ENCODE peak calls at places on chromosomes 3 and 15, in five cellular contexts. N is choroid plexus epithelial cell; J is tibial nerve; D is CD8-positive, alpha-beta T cell; H is transverse colon. G is an unnamed sample.

GRCh38 chr15:64521201-64521600 is 60.8 kb downstream of the ZNF609 start:
- DNase-seq in N (no peak), J (no peak), H (no peak), D (no peak), G (no peak)

GRCh38 chr15:66359740-66360139 is 3.3 kb upstream of the TIPIN start:
- DNase-seq in H (peak), N (no peak), D (no peak), J (no peak), G (no peak)

GRCh38 chr3:173770796-173771573 is 373.4 kb downstream of the NLGN1 start:
- DNase-seq in H (no peak), N (no peak), J (no peak), D (no peak), G (no peak)

GRCh38 chr15:32691316-32692032 is 26.3 kb upstream of the GREM1 start:
- DNase-seq in N (no peak), D (no peak), H (no peak), J (no peak), G (no peak)

GRCh38 chr3:59502806-59503205 is 453.0 kb upstream of the CFAP20DC start:
- DNase-seq in D (no peak), J (no peak), H (no peak), N (peak), G (no peak)

GRCh38 chr3:171314341-171314740 is 145.9 kb downstream of the TNIK start:
- DNase-seq in N (no peak), H (no peak), D (no peak), J (no peak), G (no peak)

GRCh38 chr3:88596451-88596850 is 446.7 kb downstream of the C3orf38 start:
- DNase-seq in N (peak), J (no peak), H (no peak), D (no peak), G (no peak)

GRCh38 chr15:31511707-31512310 is 185.2 kb downstream of the KLF13 start:
- DNase-seq in N (no peak), H (no peak), D (no peak), J (peak), G (no peak)

GRCh38 chr3:54899273-54899672 is 28.6 kb downstream of the LRTM1 start:
- DNase-seq in N (no peak), H (no peak), D (no peak), J (no peak), G (no peak)

GRCh38 chr3:155321418-155321817 is 27.9 kb upstream of the STRIT1 start:
- DNase-seq in J (no peak), D (no peak), N (peak), H (no peak), G (no peak)

GRCh38 chr3:25378912-25379311 is 49.2 kb upstream of the RARB start:
- DNase-seq in N (no peak), H (no peak), J (no peak), D (no peak), G (no peak)

GRCh38 chr15:52018244-52018643 is 775 bp upstream of the MAPK6 start:
- DNase-seq in D (no peak), J (no peak), N (peak), H (no peak), G (no peak)

GRCh38 chr3:177934001-177934891 is 602.0 kb upstream of the KCNMB2 start:
- DNase-seq in N (peak), D (no peak), H (no peak), J (peak), G (no peak)

GRCh38 chr3:160076519-160076918 is 87.9 kb downstream of the IL12A start:
- DNase-seq in D (no peak), N (no peak), H (no peak), J (no peak), G (no peak)

GRCh38 chr15:96046620-96047240 is 283.8 kb upstream of the NR2F2 start:
- DNase-seq in D (no peak), N (peak), J (no peak), H (no peak), G (no peak)

GRCh38 chr3:71186816-71187215 is 396.7 kb downstream of the FOXP1 start:
- DNase-seq in D (no peak), J (no peak), N (peak), H (peak), G (no peak)

GRCh38 chr3:52237006-52237658 is 1.8 kb downstream of the TWF2 start:
- DNase-seq in H (no peak), N (no peak), D (no peak), J (no peak), G (no peak)
- H3K4me3 ChIP-seq in H (peak), N (peak), D (peak), J (peak), G (no peak)

GRCh38 chr3:98529856-98530459 is 1.8 kb upstream of the GPR15 start:
- DNase-seq in N (no peak), D (no peak), J (no peak), H (no peak), G (no peak)

GRCh38 chr3:98528474-98529346 is 3.1 kb upstream of the GPR15 start:
- DNase-seq in J (no peak), H (no peak), N (no peak), D (no peak), G (no peak)

GRCh38 chr3:98531622-98532274 is at the start of gene GPR15:
- DNase-seq in N (no peak), J (no peak), H (no peak), D (no peak), G (no peak)

GRCh38 chr3:98532275-98532637 is 478 bp downstream of the GPR15 start:
- DNase-seq in H (no peak), D (no peak), J (no peak), N (no peak), G (no peak)

DNA sequence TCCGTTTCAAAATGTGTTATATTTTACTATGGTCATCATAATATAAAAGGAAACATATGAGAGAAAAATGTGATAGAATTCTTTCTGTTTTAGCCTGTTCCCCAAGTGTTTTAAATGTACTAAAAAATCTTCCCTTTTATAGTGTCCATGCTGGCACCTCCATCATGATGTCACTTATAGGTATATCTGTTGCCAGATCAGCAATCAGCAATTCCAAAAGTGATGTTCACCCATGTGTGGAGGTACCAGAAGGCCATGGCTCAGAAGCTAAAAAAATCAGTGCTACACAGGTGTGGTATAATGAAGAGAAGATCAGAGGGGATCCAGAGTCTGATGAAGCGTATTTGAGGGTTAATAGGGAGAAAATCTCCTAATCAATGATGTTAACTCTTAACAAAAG is 1.1 kb upstream of the GPR15 start:
- DNase-seq in N (no peak), J (no peak), H (no peak), D (no peak), G (no peak)
- H3K4me3 ChIP-seq in N (no peak), J (no peak), H (no peak), D (no peak), G (no peak)

DNA sequence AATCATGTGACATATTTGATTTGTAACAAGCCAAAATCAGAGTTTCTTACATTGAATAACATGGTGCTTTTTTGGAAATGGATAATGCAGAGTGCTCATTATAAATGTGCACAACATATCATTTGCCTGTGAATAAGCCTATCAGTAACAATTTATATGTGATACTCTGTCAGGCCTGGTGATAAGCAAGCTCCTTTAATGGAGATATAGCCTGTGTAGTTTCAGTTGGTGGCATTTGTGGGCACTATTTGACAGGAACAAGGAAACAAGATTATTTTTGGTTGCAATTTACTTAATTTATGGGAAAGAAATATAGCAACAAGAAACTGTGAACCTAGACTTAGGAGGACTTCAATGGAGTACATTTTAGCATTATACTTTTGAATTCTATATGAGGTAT is 328.9 kb downstream of the ARPP21 start:
- DNase-seq in J (no peak), N (no peak), H (no peak), D (no peak), G (no peak)
- H3K4me3 ChIP-seq in J (no peak), N (no peak), H (no peak), D (no peak), G (no peak)

GRCh38 chr3:149332781-149333517 is 487 bp downstream of the TM4SF18 start:
- DNase-seq in J (no peak), H (no peak), N (peak), D (no peak), G (no peak)
- H3K4me3 ChIP-seq in J (no peak), H (no peak), N (no peak), D (no peak), G (no peak)

DNA sequence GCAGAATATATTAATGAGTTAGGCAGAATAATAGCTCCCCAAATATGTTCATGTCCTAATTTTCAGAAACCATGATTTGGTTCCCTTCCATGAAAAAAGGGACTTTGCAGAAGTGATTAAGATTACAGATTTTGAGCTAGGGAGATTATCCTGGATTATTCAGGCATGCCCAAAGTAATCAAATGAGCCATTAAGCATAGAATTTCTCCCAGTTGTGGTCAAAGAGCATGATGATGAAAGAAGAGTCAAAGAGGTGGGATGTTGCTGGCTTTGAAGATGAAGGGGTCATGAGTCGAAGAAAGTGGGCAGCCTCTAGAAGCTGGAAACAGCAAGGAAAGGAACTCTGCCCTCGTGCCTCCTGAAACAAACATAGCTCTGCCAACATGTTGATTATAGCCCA is 254.2 kb upstream of the CDIN1 start:
- DNase-seq in J (no peak), H (no peak), D (no peak), N (no peak), G (no peak)
- H3K4me3 ChIP-seq in J (no peak), H (no peak), D (no peak), N (no peak), G (no peak)

GRCh38 chr3:29758108-29759020 is 477.5 kb downstream of the RBMS3 start:
- DNase-seq in D (no peak), N (peak), J (peak), H (no peak), G (no peak)
- H3K4me3 ChIP-seq in D (no peak), N (no peak), J (no peak), H (no peak), G (no peak)

GRCh38 chr3:184717608-184717995 is 5.7 kb upstream of the MAGEF1 start:
- DNase-seq in H (no peak), D (no peak), J (no peak), N (no peak), G (no peak)
- H3K4me3 ChIP-seq in H (no peak), D (no peak), J (no peak), N (no peak), G (no peak)

DNA sequence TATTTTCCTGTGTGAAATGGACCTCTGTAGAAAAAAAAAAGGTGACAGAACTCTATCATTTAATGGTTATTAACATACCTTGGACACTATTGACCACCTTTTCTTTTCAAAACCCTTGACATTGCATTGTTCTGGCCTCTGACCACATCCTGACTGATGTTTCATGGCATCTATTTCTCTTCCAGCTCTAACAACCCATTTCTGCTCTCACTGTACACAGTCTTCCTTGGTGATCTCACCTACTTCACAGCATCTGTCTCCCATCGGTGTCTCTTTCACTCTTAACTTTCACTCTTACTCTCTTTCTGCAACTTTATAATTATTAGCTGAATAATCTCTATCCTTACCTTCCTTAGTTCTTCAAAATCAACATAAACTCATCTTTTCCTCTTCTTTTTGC is 217.4 kb upstream of the CD96 start:
- DNase-seq in N (no peak), D (no peak), J (no peak), H (no peak), G (no peak)
- H3K4me3 ChIP-seq in N (no peak), D (peak), J (no peak), H (no peak), G (no peak)

DNA sequence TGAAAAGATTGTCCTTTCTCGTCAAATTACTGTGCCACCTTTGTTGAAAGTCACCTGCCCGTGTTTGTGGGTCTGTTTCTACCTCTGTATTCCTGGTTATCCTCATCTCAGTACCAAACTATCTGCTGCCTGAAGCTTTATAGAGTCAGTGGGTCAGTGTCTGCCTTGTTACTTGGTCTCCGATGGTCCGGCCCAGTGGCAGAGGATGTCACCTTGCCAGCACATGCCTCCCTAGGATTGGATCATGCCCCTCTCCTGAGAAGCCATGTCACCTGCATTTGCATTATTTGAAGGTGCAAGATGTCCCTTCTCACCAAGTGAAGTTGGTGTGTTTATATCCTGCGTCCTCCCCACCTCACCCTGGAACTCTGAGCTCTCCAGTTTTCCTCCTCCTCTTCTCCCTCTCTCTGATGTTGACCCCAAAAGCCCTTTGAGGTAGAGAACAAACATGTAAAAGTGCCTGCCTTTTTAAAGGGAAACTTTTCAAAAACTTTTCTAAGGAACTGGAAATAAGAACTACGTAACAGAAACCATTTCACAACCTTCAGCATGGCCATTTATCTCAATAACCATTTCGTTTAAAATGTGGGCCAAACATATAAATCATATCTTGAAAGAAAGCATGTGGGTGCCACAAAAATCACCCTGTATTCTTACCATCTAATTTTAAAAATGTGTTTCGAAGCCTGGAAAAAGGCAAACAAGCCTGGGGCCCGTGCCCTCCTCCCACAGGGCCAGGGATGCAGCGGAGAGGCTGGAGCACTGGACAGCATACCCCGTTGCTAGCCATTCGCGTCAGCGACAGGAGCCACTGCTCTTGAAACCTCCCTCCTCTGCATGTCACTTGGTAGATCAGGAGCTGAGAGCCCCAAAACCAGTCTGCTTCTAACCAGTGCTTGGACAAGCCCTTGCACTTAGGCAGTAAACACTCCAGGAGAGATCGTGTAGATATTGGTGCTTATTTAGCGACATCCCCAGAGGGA is 102.1 kb downstream of the VGLL4 start:
- DNase-seq in D (no peak), N (no peak), J (no peak), H (no peak), G (no peak)
- H3K4me3 ChIP-seq in D (no peak), N (no peak), J (no peak), H (no peak), G (no peak)

G was measured in Jurkat, Clone E6-1.